ENCODE peak calls at places on chromosomes 1 and 21, in seven cellular contexts. One of them, this sample, is unnamed.

GRCh38 chr1:48960304-48960703 is 183.6 kb upstream of the BEND5 start:
- DNase-seq in A549: no peak
- DNase-seq in GM23338: no peak
- DNase-seq in HCT116: no peak
- DNase-seq in SK-N-SH: no peak
- DNase-seq in HepG2: no peak
- DNase-seq in K562: no peak
- DNase-seq in this sample: no peak

GRCh38 chr1:58882322-58882951 is 98.6 kb upstream of the JUN start:
- DNase-seq in A549: no peak
- DNase-seq in GM23338: no peak
- DNase-seq in HCT116: no peak
- DNase-seq in SK-N-SH: no peak
- DNase-seq in HepG2: no peak
- DNase-seq in K562: no peak
- DNase-seq in this sample: no peak

GRCh38 chr1:165574295-165574694 is 30.5 kb downstream of the LRRC52 start:
- DNase-seq in A549: no peak
- DNase-seq in GM23338: no peak
- DNase-seq in HCT116: no peak
- DNase-seq in SK-N-SH: no peak
- DNase-seq in HepG2: no peak
- DNase-seq in K562: no peak
- DNase-seq in this sample: no peak

GRCh38 chr1:66954208-66954607 is 29.4 kb downstream of the MIER1 start:
- DNase-seq in A549: no peak
- DNase-seq in GM23338: no peak
- DNase-seq in HCT116: no peak
- DNase-seq in SK-N-SH: no peak
- DNase-seq in HepG2: no peak
- DNase-seq in K562: no peak
- DNase-seq in this sample: no peak

GRCh38 chr1:33276573-33277298 is 20.4 kb downstream of the ZNF362 start:
- DNase-seq in A549: no peak
- DNase-seq in GM23338: no peak
- DNase-seq in HCT116: no peak
- DNase-seq in SK-N-SH: no peak
- DNase-seq in HepG2: no peak
- DNase-seq in K562: no peak
- DNase-seq in this sample: no peak

GRCh38 chr1:222523852-222524251 is 24.1 kb downstream of the HHIPL2 start:
- DNase-seq in A549: no peak
- DNase-seq in GM23338: no peak
- DNase-seq in HCT116: no peak
- DNase-seq in SK-N-SH: no peak
- DNase-seq in HepG2: no peak
- DNase-seq in K562: no peak
- DNase-seq in this sample: no peak

GRCh38 chr1:180937624-180938225 is 25.0 kb downstream of the KIAA1614 start:
- DNase-seq in A549: no peak
- DNase-seq in GM23338: no peak
- DNase-seq in HCT116: no peak
- DNase-seq in SK-N-SH: no peak
- DNase-seq in HepG2: no peak
- DNase-seq in K562: no peak
- DNase-seq in this sample: no peak

GRCh38 chr1:8357329-8358101 is 39.6 kb downstream of the SLC45A1 start:
- DNase-seq in A549: no peak
- DNase-seq in GM23338: no peak
- DNase-seq in HCT116: no peak
- DNase-seq in SK-N-SH: no peak
- DNase-seq in HepG2: no peak
- DNase-seq in K562: no peak
- DNase-seq in this sample: no peak

GRCh38 chr1:32754282-32755097 is 51.9 kb upstream of the SYNC start:
- DNase-seq in A549: no peak
- DNase-seq in GM23338: peak
- DNase-seq in HCT116: no peak
- DNase-seq in SK-N-SH: peak
- DNase-seq in HepG2: no peak
- DNase-seq in K562: peak
- DNase-seq in this sample: no peak

GRCh38 chr1:87826639-87827345 is 498.1 kb downstream of the LMO4 start:
- DNase-seq in A549: no peak
- DNase-seq in GM23338: no peak
- DNase-seq in HCT116: no peak
- DNase-seq in SK-N-SH: peak
- DNase-seq in HepG2: peak
- DNase-seq in K562: peak
- DNase-seq in this sample: no peak

GRCh38 chr1:30618335-30618747 is 105.0 kb downstream of the MATN1 start:
- DNase-seq in A549: no peak
- DNase-seq in GM23338: no peak
- DNase-seq in HCT116: peak
- DNase-seq in SK-N-SH: no peak
- DNase-seq in HepG2: no peak
- DNase-seq in K562: no peak
- DNase-seq in this sample: no peak

GRCh38 chr21:37862536-37862935 is 53.7 kb downstream of the KCNJ6 start:
- DNase-seq in A549: peak
- DNase-seq in GM23338: peak
- DNase-seq in HCT116: no peak
- DNase-seq in SK-N-SH: peak
- DNase-seq in HepG2: no peak
- DNase-seq in K562: no peak
- DNase-seq in this sample: no peak

GRCh38 chr1:172602706-172603105 is 56.2 kb upstream of the FASLG start:
- DNase-seq in A549: no peak
- DNase-seq in GM23338: no peak
- DNase-seq in HCT116: no peak
- DNase-seq in SK-N-SH: no peak
- DNase-seq in HepG2: no peak
- DNase-seq in K562: no peak
- DNase-seq in this sample: no peak

GRCh38 chr1:183685112-183685713 is 32.1 kb upstream of the APOBEC4 start:
- DNase-seq in A549: peak
- DNase-seq in GM23338: peak
- DNase-seq in HCT116: peak
- DNase-seq in SK-N-SH: peak
- DNase-seq in HepG2: peak
- DNase-seq in K562: peak
- DNase-seq in this sample: peak

GRCh38 chr1:57165546-57165945 is 199.7 kb upstream of the C8B start:
- DNase-seq in A549: no peak
- DNase-seq in GM23338: no peak
- DNase-seq in HCT116: no peak
- DNase-seq in SK-N-SH: no peak
- DNase-seq in HepG2: no peak
- DNase-seq in K562: no peak
- DNase-seq in this sample: no peak

GRCh38 chr1:101846820-101847219 is 149.9 kb downstream of the OLFM3 start:
- DNase-seq in A549: no peak
- DNase-seq in GM23338: peak
- DNase-seq in HCT116: no peak
- DNase-seq in SK-N-SH: peak
- DNase-seq in HepG2: no peak
- DNase-seq in K562: no peak
- DNase-seq in this sample: no peak

GRCh38 chr1:248779350-248779749 is 23.8 kb upstream of the LYPD8 start:
- DNase-seq in A549: no peak
- DNase-seq in GM23338: no peak
- DNase-seq in HCT116: no peak
- DNase-seq in SK-N-SH: no peak
- DNase-seq in HepG2: no peak
- DNase-seq in K562: no peak
- DNase-seq in this sample: no peak

GRCh38 chr1:41743361-41743760 is 175.4 kb downstream of the HIVEP3 start:
- DNase-seq in A549: no peak
- DNase-seq in GM23338: no peak
- DNase-seq in HCT116: no peak
- DNase-seq in SK-N-SH: no peak
- DNase-seq in HepG2: no peak
- DNase-seq in K562: no peak
- DNase-seq in this sample: no peak

GRCh38 chr21:25457411-25457810 is 149.9 kb downstream of the MRPL39 start:
- DNase-seq in A549: no peak
- DNase-seq in GM23338: no peak
- DNase-seq in HCT116: no peak
- DNase-seq in SK-N-SH: no peak
- DNase-seq in HepG2: no peak
- DNase-seq in K562: no peak
- DNase-seq in this sample: no peak
- TF ChIP-seq REST in A549: no peak
- TF ChIP-seq REST in GM23338: no peak
- TF ChIP-seq REST in HCT116: no peak
- TF ChIP-seq REST in SK-N-SH: no peak
- TF ChIP-seq REST in HepG2: no peak
- TF ChIP-seq REST in K562: no peak
- TF ChIP-seq REST in this sample: no peak

GRCh38 chr1:15177710-15178166 is 24.2 kb downstream of the TMEM51 start:
- DNase-seq in A549: no peak
- DNase-seq in GM23338: no peak
- DNase-seq in HCT116: no peak
- DNase-seq in SK-N-SH: no peak
- DNase-seq in HepG2: no peak
- DNase-seq in K562: no peak
- DNase-seq in this sample: no peak

GRCh38 chr1:15179485-15179883 is 25.9 kb downstream of the TMEM51 start:
- DNase-seq in A549: no peak
- DNase-seq in GM23338: no peak
- DNase-seq in HCT116: no peak
- DNase-seq in SK-N-SH: no peak
- DNase-seq in HepG2: no peak
- DNase-seq in K562: no peak
- DNase-seq in this sample: no peak

GRCh38 chr1:15176898-15177665 is 23.5 kb downstream of the TMEM51 start:
- DNase-seq in A549: no peak
- DNase-seq in GM23338: no peak
- DNase-seq in HCT116: no peak
- DNase-seq in SK-N-SH: no peak
- DNase-seq in HepG2: no peak
- DNase-seq in K562: no peak
- DNase-seq in this sample: no peak

GRCh38 chr1:15180189-15180588 is 26.6 kb downstream of the TMEM51 start:
- DNase-seq in A549: no peak
- DNase-seq in GM23338: no peak
- DNase-seq in HCT116: no peak
- DNase-seq in SK-N-SH: peak
- DNase-seq in HepG2: no peak
- DNase-seq in K562: no peak
- DNase-seq in this sample: no peak

GRCh38 chr1:15178571-15179484 is 25.3 kb downstream of the TMEM51 start:
- DNase-seq in A549: no peak
- DNase-seq in GM23338: no peak
- DNase-seq in HCT116: peak
- DNase-seq in SK-N-SH: no peak
- DNase-seq in HepG2: no peak
- DNase-seq in K562: no peak
- DNase-seq in this sample: peak
- TF ChIP-seq REST in A549: no peak
- TF ChIP-seq REST in GM23338: no peak
- TF ChIP-seq REST in HCT116: no peak
- TF ChIP-seq REST in SK-N-SH: peak
- TF ChIP-seq REST in HepG2: no peak
- TF ChIP-seq REST in K562: no peak
- TF ChIP-seq REST in this sample: no peak

GRCh38 chr1:29417558-29417858 is 181.2 kb downstream of the PTPRU start:
- DNase-seq in A549: no peak
- DNase-seq in GM23338: no peak
- DNase-seq in HCT116: no peak
- DNase-seq in SK-N-SH: no peak
- DNase-seq in HepG2: no peak
- DNase-seq in K562: no peak
- DNase-seq in this sample: no peak

GRCh38 chr1:29415861-29416260 is 179.5 kb downstream of the PTPRU start:
- DNase-seq in A549: no peak
- DNase-seq in GM23338: no peak
- DNase-seq in HCT116: no peak
- DNase-seq in SK-N-SH: no peak
- DNase-seq in HepG2: no peak
- DNase-seq in K562: no peak
- DNase-seq in this sample: no peak

GRCh38 chr1:29415156-29415830 is 179.0 kb downstream of the PTPRU start:
- DNase-seq in A549: peak
- DNase-seq in GM23338: peak
- DNase-seq in HCT116: peak
- DNase-seq in SK-N-SH: peak
- DNase-seq in HepG2: peak
- DNase-seq in K562: peak
- DNase-seq in this sample: no peak

GRCh38 chr1:29416825-29417557 is 180.7 kb downstream of the PTPRU start:
- DNase-seq in A549: no peak
- DNase-seq in GM23338: no peak
- DNase-seq in HCT116: no peak
- DNase-seq in SK-N-SH: no peak
- DNase-seq in HepG2: no peak
- DNase-seq in K562: no peak
- DNase-seq in this sample: no peak

DNA sequence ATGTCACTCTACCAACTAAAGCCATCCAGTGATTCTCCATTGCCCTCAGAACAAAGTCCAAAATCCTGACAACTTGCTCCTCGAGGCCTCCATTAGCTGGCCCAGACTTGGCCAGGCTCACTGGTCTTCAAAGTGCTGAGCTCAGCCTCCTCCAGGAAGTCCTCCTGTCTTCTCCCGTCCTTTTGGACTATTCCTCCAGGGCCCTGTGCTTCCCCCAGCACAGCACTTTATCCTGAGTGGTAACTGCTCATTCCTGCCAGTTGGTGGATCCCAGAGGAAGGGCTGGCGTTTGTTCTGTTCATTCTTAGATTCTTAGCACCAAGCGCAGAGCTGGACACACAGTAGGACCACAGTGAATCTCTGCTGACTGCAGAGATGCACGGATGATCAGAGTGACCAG is 179.9 kb downstream of the PTPRU start:
- DNase-seq in A549: no peak
- DNase-seq in GM23338: peak
- DNase-seq in HCT116: no peak
- DNase-seq in SK-N-SH: no peak
- DNase-seq in HepG2: no peak
- DNase-seq in K562: no peak
- DNase-seq in this sample: no peak
- TF ChIP-seq REST in A549: no peak
- TF ChIP-seq REST in GM23338: no peak
- TF ChIP-seq REST in HCT116: no peak
- TF ChIP-seq REST in SK-N-SH: no peak
- TF ChIP-seq REST in HepG2: no peak
- TF ChIP-seq REST in K562: no peak
- TF ChIP-seq REST in this sample: no peak

GRCh38 chr1:152599934-152600333 is at the start of gene LCE3C:
- DNase-seq in A549: no peak
- DNase-seq in GM23338: no peak
- DNase-seq in HCT116: no peak
- DNase-seq in SK-N-SH: no peak
- DNase-seq in HepG2: no peak
- DNase-seq in K562: no peak
- DNase-seq in this sample: no peak

DNA sequence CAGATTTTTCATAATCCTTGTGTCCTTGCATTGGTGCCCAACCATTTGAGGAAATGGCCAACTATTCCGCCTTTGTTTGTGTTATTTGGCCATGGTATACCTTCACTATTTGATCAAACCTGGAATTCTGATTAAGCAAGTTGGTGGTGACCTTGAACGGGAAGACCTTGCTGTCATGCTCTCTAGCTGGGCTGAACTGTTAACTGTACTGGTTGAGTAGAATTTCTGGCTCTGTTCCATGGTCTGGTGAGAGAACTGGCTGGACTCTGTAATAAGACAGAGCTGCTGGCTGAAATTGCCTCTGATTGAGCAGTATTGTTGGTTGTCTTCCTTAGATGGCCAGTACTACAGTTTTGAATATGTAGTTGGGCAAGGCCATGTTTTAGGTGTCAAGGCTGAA is 3.0 kb upstream of the LCE3C start:
- DNase-seq in A549: no peak
- DNase-seq in GM23338: no peak
- DNase-seq in HCT116: no peak
- DNase-seq in SK-N-SH: no peak
- DNase-seq in HepG2: peak
- DNase-seq in K562: no peak
- DNase-seq in this sample: no peak
- TF ChIP-seq REST in A549: no peak
- TF ChIP-seq REST in GM23338: no peak
- TF ChIP-seq REST in HCT116: no peak
- TF ChIP-seq REST in SK-N-SH: no peak
- TF ChIP-seq REST in HepG2: no peak
- TF ChIP-seq REST in K562: no peak
- TF ChIP-seq REST in this sample: no peak

This sample was measured in Panc1.